ENCODE peak calls at places on chromosomes 6 and 20, in five cellular contexts. One of them, this sample, is unnamed. For H3K4me1 and H3K27me3, the result is how much of the 10 kb centered on the place peaks cover.

GRCh38 chr6:162058281-162058875 is 669.2 kb downstream of the PRKN start:
- DNase-seq in uterus: no peak
- DNase-seq in adrenal gland: no peak
- DNase-seq in heart right ventricle: peak
- DNase-seq in PC-9: no peak
- DNase-seq in this sample: no peak

GRCh38 chr6:83574783-83575182 is 62.4 kb downstream of the PRSS35 start:
- DNase-seq in adrenal gland: no peak
- DNase-seq in uterus: no peak
- DNase-seq in heart right ventricle: no peak
- DNase-seq in PC-9: no peak
- DNase-seq in this sample: no peak

GRCh38 chr6:6686748-6687601 is 98.5 kb downstream of the LY86 start:
- DNase-seq in PC-9: peak
- DNase-seq in heart right ventricle: peak
- DNase-seq in adrenal gland: peak
- DNase-seq in uterus: peak
- DNase-seq in this sample: peak

GRCh38 chr6:166999845-167000253 is 652 bp downstream of the CEP43 start:
- DNase-seq in adrenal gland: no peak
- DNase-seq in PC-9: no peak
- DNase-seq in heart right ventricle: no peak
- DNase-seq in uterus: no peak
- DNase-seq in this sample: no peak

GRCh38 chr6:16486661-16487060 is 248.3 kb downstream of the GMPR start:
- DNase-seq in uterus: no peak
- DNase-seq in PC-9: no peak
- DNase-seq in adrenal gland: no peak
- DNase-seq in heart right ventricle: no peak
- DNase-seq in this sample: no peak

GRCh38 chr6:98828991-98829411 is 5.4 kb upstream of the POU3F2 start:
- DNase-seq in uterus: no peak
- DNase-seq in adrenal gland: no peak
- DNase-seq in PC-9: no peak
- DNase-seq in heart right ventricle: no peak
- DNase-seq in this sample: no peak

GRCh38 chr6:170128811-170129681 is 161.8 kb downstream of the DLL1 start:
- DNase-seq in heart right ventricle: no peak
- DNase-seq in PC-9: no peak
- DNase-seq in adrenal gland: peak
- DNase-seq in uterus: peak
- DNase-seq in this sample: peak

GRCh38 chr6:36418558-36418957 is 24.1 kb downstream of the PXT1 start:
- DNase-seq in heart right ventricle: no peak
- DNase-seq in adrenal gland: no peak
- DNase-seq in PC-9: no peak
- DNase-seq in uterus: no peak
- DNase-seq in this sample: no peak

GRCh38 chr6:64920257-64920656 is 786.8 kb downstream of the EYS start:
- DNase-seq in heart right ventricle: no peak
- DNase-seq in adrenal gland: no peak
- DNase-seq in PC-9: no peak
- DNase-seq in uterus: no peak
- DNase-seq in this sample: no peak

GRCh38 chr20:10510216-10510615 is 75.1 kb downstream of the SLX4IP start:
- DNase-seq in PC-9: no peak
- DNase-seq in adrenal gland: no peak
- DNase-seq in heart right ventricle: no peak
- DNase-seq in uterus: no peak
- DNase-seq in this sample: no peak

GRCh38 chr20:10513091-10513490 is 78.0 kb downstream of the SLX4IP start:
- DNase-seq in heart right ventricle: no peak
- DNase-seq in adrenal gland: no peak
- DNase-seq in uterus: no peak
- DNase-seq in PC-9: no peak
- DNase-seq in this sample: no peak

GRCh38 chr20:10511507-10512231 is 76.6 kb downstream of the SLX4IP start:
- DNase-seq in PC-9: peak
- DNase-seq in adrenal gland: peak
- DNase-seq in uterus: peak
- DNase-seq in heart right ventricle: peak
- DNase-seq in this sample: peak

GRCh38 chr20:10509411-10509810 is 74.3 kb downstream of the SLX4IP start:
- DNase-seq in uterus: no peak
- DNase-seq in heart right ventricle: no peak
- DNase-seq in PC-9: no peak
- DNase-seq in adrenal gland: no peak
- DNase-seq in this sample: no peak

DNA sequence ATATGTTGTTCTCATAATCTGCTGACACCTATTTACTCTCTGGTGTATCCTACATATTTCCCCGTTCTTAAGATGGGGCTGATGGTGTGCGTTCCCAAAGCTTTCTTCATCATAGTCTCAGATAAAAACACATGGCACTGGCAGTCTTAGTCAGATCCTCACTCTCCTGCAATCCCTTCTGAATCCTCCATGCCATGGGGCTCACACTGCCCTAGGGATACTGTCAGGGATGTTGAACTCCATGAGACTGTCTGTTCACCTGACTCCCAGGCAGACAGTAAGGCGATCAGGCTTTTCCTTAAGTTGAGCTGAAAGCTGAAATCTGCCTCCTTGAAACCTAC is 76.0 kb downstream of the SLX4IP start:
- DNase-seq in adrenal gland: no peak
- DNase-seq in PC-9: no peak
- DNase-seq in uterus: no peak
- DNase-seq in heart right ventricle: no peak
- DNase-seq in this sample: no peak
- H3K4me1 ChIP-seq in adrenal gland: half or more
- H3K4me1 ChIP-seq in PC-9: under half
- H3K4me1 ChIP-seq in uterus: under half
- H3K4me1 ChIP-seq in heart right ventricle: half or more
- H3K4me1 ChIP-seq in this sample: under half

DNA sequence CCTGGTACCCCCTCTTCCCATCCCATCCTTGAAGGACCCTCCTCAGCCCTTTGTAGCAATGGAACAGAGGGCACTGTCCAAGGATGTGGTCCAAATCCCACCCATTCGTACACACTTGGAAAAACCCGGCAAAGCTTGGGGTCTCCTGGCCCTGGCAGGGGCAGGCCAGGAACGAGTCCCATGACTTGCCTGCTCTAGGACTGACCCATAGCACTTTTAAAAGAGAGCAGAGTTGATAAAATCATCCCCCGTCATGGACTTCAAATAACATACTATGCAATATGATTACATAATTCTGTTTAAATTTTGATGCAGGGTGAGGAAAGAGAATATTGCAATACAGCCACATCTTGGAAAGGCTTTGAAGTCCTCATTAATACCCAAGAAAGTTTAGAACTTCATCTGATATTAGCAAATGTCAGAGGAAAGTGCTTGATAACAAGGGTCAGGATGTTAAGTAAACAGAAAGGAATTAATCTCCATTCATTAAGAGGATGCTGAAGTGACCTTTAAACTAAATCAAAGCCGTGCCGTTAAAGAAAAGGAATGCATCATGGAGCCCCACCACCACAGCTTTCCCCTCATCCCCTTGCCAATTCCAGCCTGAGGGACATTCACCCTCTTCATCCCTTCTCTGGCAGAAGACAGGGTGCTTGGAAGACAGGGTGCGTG is 60.7 kb upstream of the NXT1 start:
- DNase-seq in uterus: no peak
- DNase-seq in PC-9: no peak
- DNase-seq in heart right ventricle: no peak
- DNase-seq in adrenal gland: no peak
- DNase-seq in this sample: no peak
- H3K27me3 ChIP-seq in uterus: under half
- H3K27me3 ChIP-seq in PC-9: under half
- H3K27me3 ChIP-seq in heart right ventricle: under half
- H3K27me3 ChIP-seq in adrenal gland: under half
- H3K27me3 ChIP-seq in this sample: under half

DNA sequence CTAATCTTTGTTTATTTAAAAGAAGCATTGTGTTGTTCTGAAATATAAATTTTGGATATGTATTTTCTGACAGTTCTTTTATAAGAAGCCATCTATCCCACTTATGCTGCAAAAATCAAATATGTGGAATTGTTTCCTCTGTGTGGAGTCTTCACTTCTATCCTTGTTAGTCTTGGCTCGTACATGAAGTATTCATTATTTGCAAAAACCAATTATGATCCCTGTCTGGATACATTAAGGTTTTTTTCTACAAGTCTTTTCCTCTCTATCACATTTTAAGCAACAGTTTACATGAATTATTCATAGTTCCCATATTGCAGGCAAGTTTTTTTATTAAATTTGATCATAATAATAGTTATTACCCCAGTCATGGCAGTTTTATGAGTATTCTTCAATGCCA is 490.8 kb upstream of the GJE1 start:
- DNase-seq in uterus: no peak
- DNase-seq in PC-9: no peak
- DNase-seq in adrenal gland: no peak
- DNase-seq in heart right ventricle: no peak
- DNase-seq in this sample: no peak
- TF ChIP-seq CTCF in uterus: no peak
- TF ChIP-seq CTCF in PC-9: no peak
- TF ChIP-seq CTCF in adrenal gland: no peak
- TF ChIP-seq CTCF in heart right ventricle: no peak
- TF ChIP-seq CTCF in this sample: no peak

GRCh38 chr20:44593721-44594120 is 11.3 kb downstream of the PKIG start:
- DNase-seq in PC-9: no peak
- DNase-seq in heart right ventricle: no peak
- DNase-seq in uterus: no peak
- DNase-seq in adrenal gland: no peak
- DNase-seq in this sample: no peak
- H3K4me1 ChIP-seq in PC-9: under half
- H3K4me1 ChIP-seq in heart right ventricle: half or more
- H3K4me1 ChIP-seq in uterus: under half
- H3K4me1 ChIP-seq in adrenal gland: under half
- H3K4me1 ChIP-seq in this sample: half or more

GRCh38 chr6:134457941-134458340 is 140.0 kb upstream of the SGK1 start:
- DNase-seq in uterus: no peak
- DNase-seq in adrenal gland: no peak
- DNase-seq in PC-9: no peak
- DNase-seq in heart right ventricle: no peak
- DNase-seq in this sample: no peak
- H3K27me3 ChIP-seq in uterus: under half
- H3K27me3 ChIP-seq in adrenal gland: under half
- H3K27me3 ChIP-seq in PC-9: under half
- H3K27me3 ChIP-seq in heart right ventricle: under half
- H3K27me3 ChIP-seq in this sample: under half

DNA sequence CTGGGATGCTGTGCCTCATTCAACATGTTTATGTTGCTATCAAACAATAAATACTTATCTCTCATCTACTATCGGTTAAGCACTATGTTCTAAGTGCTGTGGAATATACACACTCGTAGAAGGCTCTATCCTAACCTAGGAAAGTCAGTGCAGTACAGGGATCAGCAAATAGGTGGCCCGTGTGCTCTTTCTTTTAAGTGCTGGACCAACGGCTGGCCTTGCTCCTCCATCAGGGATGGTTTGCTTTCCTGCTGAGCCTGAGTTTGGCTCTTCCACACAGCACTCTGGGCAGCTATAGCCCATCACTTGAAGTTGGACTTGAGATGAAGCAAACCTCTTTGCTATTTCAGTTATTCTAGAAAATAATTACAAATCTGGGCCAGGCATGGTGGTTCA is 66.9 kb upstream of the KCNK16 start:
- DNase-seq in PC-9: no peak
- DNase-seq in heart right ventricle: no peak
- DNase-seq in adrenal gland: no peak
- DNase-seq in uterus: no peak
- DNase-seq in this sample: no peak
- TF ChIP-seq CTCF in PC-9: no peak
- TF ChIP-seq CTCF in heart right ventricle: peak
- TF ChIP-seq CTCF in adrenal gland: no peak
- TF ChIP-seq CTCF in uterus: peak
- TF ChIP-seq CTCF in this sample: no peak

DNA sequence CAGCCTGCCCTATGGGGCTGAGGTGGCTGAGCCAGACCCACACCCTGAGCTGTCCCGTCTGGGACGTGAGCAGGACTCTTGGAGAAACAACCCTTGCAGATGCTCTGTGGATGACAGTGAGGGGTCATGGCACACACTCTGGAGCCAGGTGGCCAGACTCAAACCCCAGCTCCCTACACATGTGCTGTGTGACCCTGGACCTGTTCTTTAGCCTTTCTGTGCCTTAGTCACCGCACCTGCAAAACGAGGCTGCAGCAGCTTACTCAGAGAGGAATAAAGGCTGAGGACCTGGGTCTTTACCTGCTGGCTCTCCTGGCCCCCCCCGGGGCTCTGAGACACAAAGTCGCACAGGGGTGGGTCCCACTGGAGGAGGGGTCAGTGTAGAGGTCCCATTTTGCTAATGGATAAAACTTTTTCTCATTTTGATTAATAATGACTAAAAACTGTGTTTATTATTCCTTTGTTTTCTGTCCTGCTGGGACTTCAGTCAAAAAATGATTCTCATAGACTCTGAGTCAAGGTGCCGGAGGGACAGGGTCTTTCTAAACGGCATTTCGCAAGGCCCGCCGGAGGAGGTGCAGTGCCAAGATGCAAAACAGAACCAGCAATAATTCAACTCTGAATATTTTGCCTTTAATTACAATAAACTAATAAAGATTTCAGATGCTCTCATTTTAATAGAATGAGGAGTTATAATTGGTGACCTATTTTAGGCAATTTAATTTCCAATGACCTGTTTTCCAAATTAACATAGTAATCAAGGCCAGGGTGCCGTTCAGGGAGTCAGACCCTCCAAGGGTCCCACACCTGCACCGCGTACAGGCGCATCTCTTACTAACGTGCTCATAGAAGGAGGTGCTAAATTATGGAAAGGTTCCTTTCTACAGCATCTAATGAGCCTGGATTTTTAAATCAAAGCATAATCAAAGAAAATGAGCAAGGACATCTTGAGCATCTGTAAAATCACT is 62.4 kb downstream of the YTHDF1 start:
- DNase-seq in heart right ventricle: peak
- DNase-seq in uterus: no peak
- DNase-seq in adrenal gland: no peak
- DNase-seq in PC-9: no peak
- DNase-seq in this sample: no peak
- H3K4me1 ChIP-seq in heart right ventricle: under half
- H3K4me1 ChIP-seq in uterus: under half
- H3K4me1 ChIP-seq in adrenal gland: under half
- H3K4me1 ChIP-seq in PC-9: under half
- H3K4me1 ChIP-seq in this sample: under half

GRCh38 chr20:62552613-62553012 is 76.8 kb upstream of the GATA5 start:
- DNase-seq in PC-9: no peak
- DNase-seq in heart right ventricle: no peak
- DNase-seq in uterus: no peak
- DNase-seq in adrenal gland: no peak
- DNase-seq in this sample: no peak
- H3K27me3 ChIP-seq in PC-9: half or more
- H3K27me3 ChIP-seq in heart right ventricle: half or more
- H3K27me3 ChIP-seq in uterus: under half
- H3K27me3 ChIP-seq in adrenal gland: half or more
- H3K27me3 ChIP-seq in this sample: under half

This sample was measured in right atrium auricular region.